ENCODE peak calls at places on chromosomes 13 and 19, in six cellular contexts. U, V, I, X, P and J are unnamed samples.
A peak's percentile ranks its signal among the peaks of the same experiment; 100 is the strongest.

GRCh38 chr13:74132768-74133656 is 1.2 kb downstream of the KLF12 start:
- DNase-seq in V (peak; percentile 15), X (peak; percentile 20), U (peak; percentile 35), I (peak; percentile 20), P (peak; percentile 67), J (no peak)

GRCh38 chr19:13012690-13013608 is 17.7 kb downstream of the NFIX start:
- DNase-seq in U (peak; percentile 75), I (no peak), X (no peak), V (peak; percentile 71), P (no peak), J (no peak)

GRCh38 chr19:28293685-28294084 is 919.3 kb downstream of the UQCRFS1 start:
- DNase-seq in X (no peak), U (no peak), P (no peak), V (no peak), I (no peak), J (no peak)

GRCh38 chr19:10510301-10510802 is 6.9 kb downstream of the S1PR5 start:
- DNase-seq in I (peak; percentile 91), X (peak; percentile 66), P (peak; percentile 44), U (no peak), V (no peak), J (no peak)

GRCh38 chr19:10251792-10252694 is at the start of gene MRPL4:
- DNase-seq in U (peak; percentile 99), V (peak; percentile 99), P (peak; percentile 99), I (peak; percentile 99), X (peak; percentile 86), J (peak; percentile 83)

GRCh38 chr13:106145997-106146864 is 389.2 kb downstream of the EFNB2 start:
- DNase-seq in V (no peak), X (no peak), U (no peak), P (no peak), I (peak; percentile 30), J (no peak)

GRCh38 chr13:109243311-109243951 is 543.0 kb downstream of the IRS2 start:
- DNase-seq in P (no peak), V (no peak), I (peak; percentile 76), X (no peak), U (peak; percentile 94), J (no peak)

GRCh38 chr13:42804244-42804868 is 23.0 kb downstream of the FAM216B start:
- DNase-seq in I (no peak), P (no peak), U (no peak), V (no peak), X (no peak), J (no peak)

GRCh38 chr13:99316224-99316623 is 9.0 kb upstream of the GPR183 start:
- DNase-seq in U (no peak), P (no peak), X (no peak), I (no peak), V (no peak), J (no peak)

GRCh38 chr13:110636053-110636475 is 20.7 kb downstream of the NAXD start:
- DNase-seq in U (no peak), X (no peak), P (no peak), V (no peak), I (no peak), J (no peak)

GRCh38 chr13:42892760-42893159 is 99.3 kb downstream of the EPSTI1 start:
- DNase-seq in I (peak; percentile 77), P (no peak), U (no peak), X (no peak), V (no peak), J (no peak)

GRCh38 chr19:58009666-58010301 is 7.2 kb upstream of the ZNF606 start:
- DNase-seq in I (peak; percentile 89), X (no peak), U (peak; percentile 85), V (peak; percentile 28), P (no peak), J (peak; percentile 83)

GRCh38 chr13:41224113-41225110 is 30.0 kb upstream of the KBTBD7 start:
- DNase-seq in I (peak; percentile 38), X (no peak), V (no peak), P (no peak), U (peak; percentile 74), J (no peak)

GRCh38 chr19:52923782-52924593 is 760 bp upstream of the ZNF888 start:
- DNase-seq in P (no peak), V (peak; percentile 57), X (no peak), U (no peak), I (peak; percentile 44), J (no peak)

GRCh38 chr19:17121736-17122293 is 46.2 kb downstream of the MYO9B start:
- DNase-seq in P (no peak), X (no peak), U (peak; percentile 73), V (no peak), I (no peak), J (no peak)

GRCh38 chr13:39385154-39385553 is 217.8 kb downstream of the LHFPL6 start:
- DNase-seq in I (no peak), P (no peak), V (no peak), U (no peak), X (no peak), J (no peak)

GRCh38 chr13:80263745-80264513 is 77.0 kb downstream of the SPRY2 start:
- DNase-seq in P (no peak), X (no peak), I (no peak), V (no peak), U (no peak), J (no peak)

GRCh38 chr13:101739382-101740178 is 287.1 kb downstream of the ITGBL1 start:
- DNase-seq in X (no peak), I (no peak), V (no peak), U (no peak), P (no peak), J (no peak)

GRCh38 chr13:98411617-98412310 is 165.1 kb downstream of the STK24 start:
- DNase-seq in X (no peak), U (no peak), P (no peak), I (no peak), V (peak; percentile 65), J (no peak)

GRCh38 chr19:9528757-9529336 is 9.6 kb downstream of the ZNF426 start:
- DNase-seq in P (no peak), V (no peak), X (no peak), I (no peak), U (peak; percentile 19), J (no peak)

GRCh38 chr19:39582891-39583625 is 19.3 kb upstream of the LGALS13 start:
- DNase-seq in I (peak; percentile 7), V (no peak), U (no peak), X (no peak), P (no peak), J (no peak)

GRCh38 chr13:50378513-50378970 is 363.3 kb downstream of the KCNRG start:
- DNase-seq in U (no peak), X (no peak), V (no peak), P (peak; percentile 85), I (no peak), J (no peak)

GRCh38 chr19:41999071-41999877 is 5.2 kb upstream of the ATP1A3 start:
- DNase-seq in X (no peak), U (no peak), I (peak; percentile 19), P (no peak), V (no peak), J (no peak)

GRCh38 chr19:46878613-46879375 is 18.0 kb downstream of the ARHGAP35 start:
- DNase-seq in X (no peak), U (peak; percentile 93), V (no peak), P (no peak), I (no peak), J (no peak)

GRCh38 chr19:13781547-13781946 is 7.3 kb downstream of the C19orf53 start:
- DNase-seq in P (no peak), V (peak; percentile 95), X (peak; percentile 58), U (peak; percentile 85), I (peak; percentile 80), J (no peak)

GRCh38 chr13:53200498-53201453 is 172.2 kb downstream of the OLFM4 start:
- DNase-seq in U (no peak), I (peak; percentile 18), V (peak; percentile 25), P (no peak), X (peak; percentile 87), J (peak; percentile 59)

GRCh38 chr19:38875656-38876345 is 2.3 kb downstream of the RINL start:
- DNase-seq in V (no peak), X (no peak), U (no peak), I (no peak), P (no peak), J (no peak)

GRCh38 chr13:113820813-113821651 is 42.8 kb downstream of the GAS6 start:
- DNase-seq in V (peak; percentile 90), P (no peak), X (no peak), I (peak; percentile 94), U (peak; percentile 99), J (no peak)
- TF ChIP-seq CTCF in V (peak; percentile 18), P (no peak), X (no peak), I (no peak), U (peak; percentile 25), J (no peak)

GRCh38 chr19:383922-384800 is 24.8 kb downstream of the C2CD4C start:
- DNase-seq in X (peak; percentile 51), U (no peak), I (no peak), P (no peak), V (no peak), J (no peak)
- TF ChIP-seq CTCF in X (peak; percentile 67), U (peak; percentile 41), I (no peak), P (peak; percentile 25), V (peak; percentile 40), J (no peak)

GRCh38 chr13:92806215-92806614 is 420.4 kb upstream of the GPC6 start:
- DNase-seq in I (no peak), X (no peak), P (peak; percentile 0), V (no peak), U (peak; percentile 24), J (no peak)

GRCh38 chr13:92804346-92804745 is 422.3 kb upstream of the GPC6 start:
- DNase-seq in P (no peak), I (peak; percentile 12), X (no peak), V (no peak), U (peak; percentile 54), J (no peak)

GRCh38 chr13:92804926-92805325 is 421.7 kb upstream of the GPC6 start:
- DNase-seq in U (no peak), X (no peak), P (no peak), I (no peak), V (no peak), J (no peak)

GRCh38 chr13:92807343-92807742 is 419.3 kb upstream of the GPC6 start:
- DNase-seq in I (no peak), X (no peak), U (peak; percentile 18), V (no peak), P (no peak), J (no peak)

DNA sequence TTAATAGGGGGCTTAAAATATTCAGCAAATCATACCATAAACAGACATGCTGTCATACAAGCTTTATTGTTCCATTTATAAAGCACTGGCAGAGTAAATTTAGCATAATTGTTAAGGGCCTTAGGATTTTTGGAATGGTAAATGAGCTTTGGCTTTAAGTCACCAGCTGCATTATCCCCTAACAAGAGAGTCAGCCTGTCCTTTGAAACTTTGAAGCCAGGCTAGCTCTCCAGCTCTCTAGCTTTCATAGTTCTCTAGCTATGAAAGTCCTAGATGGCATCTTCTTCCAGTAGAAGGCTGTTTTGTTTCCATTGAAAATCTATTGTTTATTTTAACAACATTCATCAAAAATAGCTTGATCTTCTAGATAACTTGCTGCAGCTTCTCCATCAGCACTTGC is 420.8 kb upstream of the GPC6 start:
- DNase-seq in U (no peak), P (no peak), X (no peak), V (no peak), I (no peak), J (no peak)
- TF ChIP-seq CTCF in U (no peak), P (no peak), X (no peak), V (no peak), I (no peak), J (no peak)

GRCh38 chr19:6018786-6019185 is 40.8 kb upstream of the RANBP3 start:
- DNase-seq in U (no peak), V (no peak), X (no peak), I (no peak), P (peak; percentile 54), J (no peak)
- TF ChIP-seq CTCF in U (peak; percentile 32), V (no peak), X (no peak), I (no peak), P (peak; percentile 76), J (no peak)